ENCODE peak calls at places on chromosome 14, in nine cellular contexts. One of them, this sample, is unnamed.

GRCh38 chr14:54606631-54607133 is 39.8 kb downstream of the SAMD4A start:
- DNase-seq in glomerular endothelial cell: no peak
- DNase-seq in activated gamma-delta T cell: no peak
- DNase-seq in cardiac fibroblast: peak; percentile 75
- DNase-seq in HTR-8/SVneo: no peak
- DNase-seq in HEK293T: no peak
- DNase-seq in thyroid gland: no peak
- DNase-seq in KG1: no peak
- DNase-seq in NCI-H1930: no peak
- DNase-seq in this sample: no peak

GRCh38 chr14:57060276-57060956 is 208.3 kb downstream of the EXOC5 start:
- DNase-seq in activated gamma-delta T cell: no peak
- DNase-seq in cardiac fibroblast: no peak
- DNase-seq in thyroid gland: peak; percentile 5
- DNase-seq in KG1: no peak
- DNase-seq in NCI-H1930: no peak
- DNase-seq in HEK293T: no peak
- DNase-seq in HTR-8/SVneo: no peak
- DNase-seq in glomerular endothelial cell: no peak
- DNase-seq in this sample: no peak

GRCh38 chr14:94601961-94602391 is 10.2 kb upstream of the SERPINA3 start:
- DNase-seq in KG1: no peak
- DNase-seq in NCI-H1930: no peak
- DNase-seq in activated gamma-delta T cell: no peak
- DNase-seq in HTR-8/SVneo: peak; percentile 53
- DNase-seq in glomerular endothelial cell: no peak
- DNase-seq in HEK293T: no peak
- DNase-seq in thyroid gland: peak; percentile 38
- DNase-seq in cardiac fibroblast: peak; percentile 95
- DNase-seq in this sample: no peak

GRCh38 chr14:69044296-69044695 is 65.2 kb upstream of the ACTN1 start:
- DNase-seq in KG1: no peak
- DNase-seq in NCI-H1930: no peak
- DNase-seq in thyroid gland: no peak
- DNase-seq in cardiac fibroblast: no peak
- DNase-seq in glomerular endothelial cell: no peak
- DNase-seq in HEK293T: no peak
- DNase-seq in HTR-8/SVneo: no peak
- DNase-seq in activated gamma-delta T cell: no peak
- DNase-seq in this sample: no peak

GRCh38 chr14:68147331-68147730 is 327.8 kb downstream of the RAD51B start:
- DNase-seq in KG1: no peak
- DNase-seq in cardiac fibroblast: peak; percentile 50
- DNase-seq in thyroid gland: no peak
- DNase-seq in HEK293T: no peak
- DNase-seq in activated gamma-delta T cell: no peak
- DNase-seq in glomerular endothelial cell: no peak
- DNase-seq in HTR-8/SVneo: no peak
- DNase-seq in NCI-H1930: no peak
- DNase-seq in this sample: no peak

GRCh38 chr14:22471545-22472121 is 117.4 kb downstream of the DAD1 start:
- DNase-seq in activated gamma-delta T cell: peak; percentile 12
- DNase-seq in HTR-8/SVneo: no peak
- DNase-seq in thyroid gland: peak; percentile 56
- DNase-seq in glomerular endothelial cell: no peak
- DNase-seq in KG1: no peak
- DNase-seq in NCI-H1930: no peak
- DNase-seq in cardiac fibroblast: peak; percentile 36
- DNase-seq in HEK293T: peak; percentile 66
- DNase-seq in this sample: no peak

GRCh38 chr14:94685166-94685581 is 73.0 kb downstream of the SERPINA3 start:
- DNase-seq in thyroid gland: no peak
- DNase-seq in HEK293T: no peak
- DNase-seq in KG1: no peak
- DNase-seq in cardiac fibroblast: no peak
- DNase-seq in glomerular endothelial cell: no peak
- DNase-seq in HTR-8/SVneo: no peak
- DNase-seq in NCI-H1930: no peak
- DNase-seq in activated gamma-delta T cell: no peak
- DNase-seq in this sample: no peak

GRCh38 chr14:76784881-76785280 is 23.6 kb downstream of the VASH1 start:
- DNase-seq in HEK293T: peak; percentile 92
- DNase-seq in thyroid gland: peak; percentile 59
- DNase-seq in HTR-8/SVneo: peak; percentile 97
- DNase-seq in KG1: peak; percentile 56
- DNase-seq in activated gamma-delta T cell: no peak
- DNase-seq in cardiac fibroblast: peak; percentile 79
- DNase-seq in NCI-H1930: peak; percentile 57
- DNase-seq in glomerular endothelial cell: no peak
- DNase-seq in this sample: peak; percentile 72

GRCh38 chr14:75213172-75213571 is 36.8 kb upstream of the TMED10 start:
- DNase-seq in glomerular endothelial cell: no peak
- DNase-seq in HEK293T: no peak
- DNase-seq in KG1: no peak
- DNase-seq in cardiac fibroblast: peak; percentile 47
- DNase-seq in activated gamma-delta T cell: no peak
- DNase-seq in NCI-H1930: no peak
- DNase-seq in HTR-8/SVneo: no peak
- DNase-seq in thyroid gland: no peak
- DNase-seq in this sample: no peak

GRCh38 chr14:104460920-104461651 is 118.5 kb upstream of the C14orf180 start:
- DNase-seq in HEK293T: no peak
- DNase-seq in NCI-H1930: no peak
- DNase-seq in HTR-8/SVneo: no peak
- DNase-seq in glomerular endothelial cell: no peak
- DNase-seq in activated gamma-delta T cell: no peak
- DNase-seq in KG1: no peak
- DNase-seq in thyroid gland: no peak
- DNase-seq in cardiac fibroblast: no peak
- DNase-seq in this sample: no peak

GRCh38 chr14:65211341-65211987 is 109.1 kb upstream of the MAX start:
- DNase-seq in activated gamma-delta T cell: no peak
- DNase-seq in glomerular endothelial cell: no peak
- DNase-seq in HEK293T: no peak
- DNase-seq in NCI-H1930: no peak
- DNase-seq in thyroid gland: no peak
- DNase-seq in KG1: no peak
- DNase-seq in HTR-8/SVneo: peak; percentile 73
- DNase-seq in cardiac fibroblast: peak; percentile 81
- DNase-seq in this sample: no peak